ENCODE peak calls at places on chromosomes 7 and 10, in nine cellular contexts. F is psoas muscle, Z is dorsolateral prefrontal cortex, R is fibroblast of lung, W is aorta, D is left cardiac atrium, U is kidney glomerular epithelial cell, V is NB4, L is foreskin fibroblast. G is an unnamed sample.
A peak's percentile ranks its signal among the peaks of the same experiment; 100 is the strongest.

GRCh38 chr10:14782691-14783363 is 8.1 kb upstream of the FAM107B start:
- DNase-seq in F (no peak), W (no peak), D (no peak), U (no peak), Z (no peak), L (no peak), R (peak; percentile 2), V (no peak), G (no peak)

GRCh38 chr7:27167170-27167505 is 1.8 kb upstream of the HOXA9 start:
- DNase-seq in D (peak; percentile 14), Z (no peak), W (peak; percentile 86), V (no peak), L (peak; percentile 79), F (no peak), U (no peak), R (no peak), G (no peak)

GRCh38 chr10:34504534-34504933 is 310.6 kb downstream of the PARD3 start:
- DNase-seq in F (no peak), W (no peak), R (peak; percentile 83), U (peak; percentile 52), L (peak; percentile 23), D (no peak), Z (no peak), V (no peak), G (no peak)

GRCh38 chr10:84117683-84118394 is 21.5 kb upstream of the GHITM start:
- DNase-seq in W (no peak), R (no peak), U (peak; percentile 75), V (no peak), D (no peak), Z (no peak), L (no peak), F (no peak), G (no peak)

GRCh38 chr10:87504307-87504666 is 406 bp upstream of the MINPP1 start:
- DNase-seq in V (no peak), U (no peak), D (no peak), W (no peak), R (no peak), L (no peak), Z (no peak), F (no peak), G (no peak)

GRCh38 chr10:28250782-28251181 is 52.1 kb downstream of the MPP7 start:
- DNase-seq in L (no peak), U (peak; percentile 57), R (peak; percentile 44), D (no peak), W (no peak), F (no peak), Z (no peak), V (peak; percentile 5), G (peak; percentile 37)

GRCh38 chr10:6019010-6019782 is 41.9 kb upstream of the IL15RA start:
- DNase-seq in Z (no peak), U (no peak), D (no peak), L (no peak), F (no peak), R (no peak), W (no peak), V (no peak), G (no peak)

GRCh38 chr7:27345164-27345887 is 102.7 kb downstream of the EVX1 start:
- DNase-seq in L (no peak), D (no peak), U (no peak), W (no peak), F (no peak), V (no peak), R (no peak), Z (no peak), G (no peak)

GRCh38 chr7:139118234-139118802 is 8.8 kb upstream of the ZC3HAV1 start:
- DNase-seq in V (peak; percentile 73), U (peak; percentile 37), R (peak; percentile 82), L (peak; percentile 59), D (no peak), F (no peak), Z (no peak), W (no peak), G (no peak)

GRCh38 chr7:139777304-139777890 is 401 bp downstream of the HIPK2 start:
- DNase-seq in W (peak; percentile 86), L (no peak), U (peak; percentile 20), D (peak; percentile 62), Z (no peak), F (peak; percentile 51), V (peak; percentile 64), R (no peak), G (peak; percentile 54)

GRCh38 chr10:77841711-77842375 is 84.7 kb downstream of the DLG5 start:
- DNase-seq in U (peak; percentile 28), D (no peak), L (no peak), F (no peak), V (no peak), W (peak; percentile 68), Z (no peak), R (no peak), G (no peak)

GRCh38 chr10:134205-134742 is 981 bp upstream of the ZMYND11 start:
- DNase-seq in W (no peak), V (no peak), U (no peak), Z (no peak), L (no peak), F (no peak), D (no peak), R (peak; percentile 26), G (peak; percentile 20)